ENCODE peak calls at places on chromosomes 1 and 21, in nine cellular contexts. One of them, this sample, is unnamed.

GRCh38 chr1:230243583-230244377 is 176.7 kb downstream of the GALNT2 start:
- DNase-seq in uterus: no peak
- DNase-seq in Caki2: no peak
- DNase-seq in thoracic aorta: no peak
- DNase-seq in OCI-M1: no peak
- DNase-seq in DND-41: no peak
- DNase-seq in epithelial cell of esophagus: peak; percentile 50
- DNase-seq in ureter: no peak
- DNase-seq in WTC11: no peak
- DNase-seq in this sample: no peak

GRCh38 chr21:25938673-25939395 is 204.1 kb downstream of the GABPA start:
- DNase-seq in epithelial cell of esophagus: peak; percentile 30
- DNase-seq in thoracic aorta: no peak
- DNase-seq in OCI-M1: no peak
- DNase-seq in Caki2: no peak
- DNase-seq in ureter: no peak
- DNase-seq in uterus: no peak
- DNase-seq in WTC11: no peak
- DNase-seq in DND-41: no peak
- DNase-seq in this sample: no peak

GRCh38 chr1:2546515-2547209 is 9.5 kb upstream of the TNFRSF14 start:
- DNase-seq in WTC11: peak; percentile 83
- DNase-seq in thoracic aorta: peak; percentile 47
- DNase-seq in ureter: peak; percentile 93
- DNase-seq in epithelial cell of esophagus: peak; percentile 85
- DNase-seq in DND-41: peak; percentile 95
- DNase-seq in OCI-M1: peak; percentile 93
- DNase-seq in Caki2: peak; percentile 98
- DNase-seq in uterus: peak; percentile 72
- DNase-seq in this sample: peak; percentile 67

GRCh38 chr1:235074335-235075120 is 54.1 kb downstream of the TOMM20 start:
- DNase-seq in DND-41: no peak
- DNase-seq in OCI-M1: no peak
- DNase-seq in ureter: no peak
- DNase-seq in epithelial cell of esophagus: peak; percentile 79
- DNase-seq in WTC11: no peak
- DNase-seq in thoracic aorta: no peak
- DNase-seq in Caki2: peak; percentile 69
- DNase-seq in uterus: peak; percentile 44
- DNase-seq in this sample: peak; percentile 18

GRCh38 chr1:221327954-221328353 is 413.9 kb downstream of the DUSP10 start:
- DNase-seq in uterus: no peak
- DNase-seq in WTC11: no peak
- DNase-seq in epithelial cell of esophagus: no peak
- DNase-seq in thoracic aorta: no peak
- DNase-seq in Caki2: no peak
- DNase-seq in ureter: no peak
- DNase-seq in OCI-M1: no peak
- DNase-seq in DND-41: no peak
- DNase-seq in this sample: no peak

GRCh38 chr1:35454616-35455015 is 102.6 kb downstream of the KIAA0319L start:
- DNase-seq in Caki2: no peak
- DNase-seq in OCI-M1: no peak
- DNase-seq in WTC11: no peak
- DNase-seq in thoracic aorta: no peak
- DNase-seq in epithelial cell of esophagus: peak; percentile 79
- DNase-seq in uterus: no peak
- DNase-seq in ureter: no peak
- DNase-seq in DND-41: no peak
- DNase-seq in this sample: no peak

GRCh38 chr1:183323849-183324683 is 94.1 kb downstream of the NMNAT2 start:
- DNase-seq in WTC11: no peak
- DNase-seq in DND-41: no peak
- DNase-seq in OCI-M1: no peak
- DNase-seq in uterus: no peak
- DNase-seq in thoracic aorta: no peak
- DNase-seq in Caki2: no peak
- DNase-seq in ureter: no peak
- DNase-seq in epithelial cell of esophagus: no peak
- DNase-seq in this sample: no peak

GRCh38 chr1:214332950-214333798 is 52.2 kb downstream of the SMYD2 start:
- DNase-seq in thoracic aorta: no peak
- DNase-seq in OCI-M1: peak; percentile 72
- DNase-seq in WTC11: peak; percentile 65
- DNase-seq in uterus: peak; percentile 55
- DNase-seq in DND-41: peak; percentile 54
- DNase-seq in Caki2: no peak
- DNase-seq in ureter: peak; percentile 57
- DNase-seq in epithelial cell of esophagus: peak; percentile 47
- DNase-seq in this sample: peak; percentile 58

GRCh38 chr1:12615916-12616708 is 1.9 kb downstream of the DHRS3 start:
- DNase-seq in thoracic aorta: peak; percentile 61
- DNase-seq in DND-41: peak; percentile 27
- DNase-seq in ureter: peak; percentile 79
- DNase-seq in Caki2: peak; percentile 54
- DNase-seq in OCI-M1: peak; percentile 65
- DNase-seq in epithelial cell of esophagus: peak; percentile 39
- DNase-seq in uterus: peak; percentile 52
- DNase-seq in WTC11: peak; percentile 65
- DNase-seq in this sample: peak; percentile 36

GRCh38 chr1:224650329-224650728 is 34.2 kb downstream of the CNIH3 start:
- DNase-seq in WTC11: no peak
- DNase-seq in uterus: no peak
- DNase-seq in Caki2: no peak
- DNase-seq in epithelial cell of esophagus: no peak
- DNase-seq in OCI-M1: no peak
- DNase-seq in ureter: no peak
- DNase-seq in DND-41: no peak
- DNase-seq in thoracic aorta: no peak
- DNase-seq in this sample: no peak

GRCh38 chr1:9655836-9656235 is 4.3 kb downstream of the PIK3CD start:
- DNase-seq in OCI-M1: no peak
- DNase-seq in DND-41: no peak
- DNase-seq in ureter: no peak
- DNase-seq in uterus: no peak
- DNase-seq in WTC11: no peak
- DNase-seq in thoracic aorta: no peak
- DNase-seq in Caki2: no peak
- DNase-seq in epithelial cell of esophagus: no peak
- DNase-seq in this sample: no peak

GRCh38 chr21:14533555-14534400 is 12.3 kb downstream of the SAMSN1 start:
- DNase-seq in uterus: no peak
- DNase-seq in WTC11: no peak
- DNase-seq in epithelial cell of esophagus: peak; percentile 83
- DNase-seq in DND-41: no peak
- DNase-seq in thoracic aorta: no peak
- DNase-seq in ureter: no peak
- DNase-seq in OCI-M1: peak; percentile 65
- DNase-seq in Caki2: peak; percentile 73
- DNase-seq in this sample: no peak

GRCh38 chr1:156436319-156437043 is 64.1 kb downstream of the MEF2D start:
- DNase-seq in OCI-M1: no peak
- DNase-seq in Caki2: no peak
- DNase-seq in epithelial cell of esophagus: no peak
- DNase-seq in ureter: no peak
- DNase-seq in DND-41: no peak
- DNase-seq in WTC11: peak; percentile 58
- DNase-seq in thoracic aorta: no peak
- DNase-seq in uterus: no peak
- DNase-seq in this sample: peak; percentile 40

GRCh38 chr21:35791541-35792335 is 268.6 kb downstream of the SETD4 start:
- DNase-seq in WTC11: no peak
- DNase-seq in thoracic aorta: no peak
- DNase-seq in uterus: no peak
- DNase-seq in epithelial cell of esophagus: no peak
- DNase-seq in Caki2: no peak
- DNase-seq in ureter: no peak
- DNase-seq in OCI-M1: no peak
- DNase-seq in DND-41: no peak
- DNase-seq in this sample: no peak

GRCh38 chr1:165903672-165904071 is 76.3 kb downstream of the UCK2 start:
- DNase-seq in OCI-M1: no peak
- DNase-seq in epithelial cell of esophagus: peak; percentile 99
- DNase-seq in WTC11: no peak
- DNase-seq in ureter: peak; percentile 83
- DNase-seq in thoracic aorta: no peak
- DNase-seq in DND-41: no peak
- DNase-seq in Caki2: peak; percentile 26
- DNase-seq in uterus: no peak
- DNase-seq in this sample: no peak

GRCh38 chr1:147168626-147169058 is 3.6 kb downstream of the PRKAB2 start:
- DNase-seq in Caki2: no peak
- DNase-seq in epithelial cell of esophagus: peak; percentile 54
- DNase-seq in uterus: no peak
- DNase-seq in WTC11: no peak
- DNase-seq in DND-41: no peak
- DNase-seq in ureter: no peak
- DNase-seq in thoracic aorta: no peak
- DNase-seq in OCI-M1: peak; percentile 38
- DNase-seq in this sample: no peak

GRCh38 chr1:2554621-2555387 is 1.4 kb upstream of the TNFRSF14 start:
- DNase-seq in ureter: no peak
- DNase-seq in epithelial cell of esophagus: no peak
- DNase-seq in uterus: no peak
- DNase-seq in Caki2: no peak
- DNase-seq in DND-41: peak; percentile 70
- DNase-seq in WTC11: peak; percentile 49
- DNase-seq in thoracic aorta: no peak
- DNase-seq in OCI-M1: peak; percentile 33
- DNase-seq in this sample: no peak

GRCh38 chr1:114828251-114828650 is 26.4 kb upstream of the SYCP1 start:
- DNase-seq in Caki2: peak; percentile 12
- DNase-seq in ureter: no peak
- DNase-seq in WTC11: no peak
- DNase-seq in OCI-M1: peak; percentile 20
- DNase-seq in epithelial cell of esophagus: peak; percentile 74
- DNase-seq in DND-41: no peak
- DNase-seq in uterus: no peak
- DNase-seq in thoracic aorta: no peak
- DNase-seq in this sample: no peak

GRCh38 chr1:37472994-37473393 is 1.4 kb upstream of the ZC3H12A start:
- DNase-seq in thoracic aorta: no peak
- DNase-seq in ureter: no peak
- DNase-seq in OCI-M1: no peak
- DNase-seq in Caki2: no peak
- DNase-seq in DND-41: no peak
- DNase-seq in WTC11: no peak
- DNase-seq in uterus: no peak
- DNase-seq in epithelial cell of esophagus: no peak
- DNase-seq in this sample: no peak

GRCh38 chr1:77829851-77830250 is 50.4 kb downstream of the MIGA1 start:
- DNase-seq in OCI-M1: no peak
- DNase-seq in thoracic aorta: no peak
- DNase-seq in WTC11: no peak
- DNase-seq in ureter: no peak
- DNase-seq in Caki2: no peak
- DNase-seq in DND-41: no peak
- DNase-seq in epithelial cell of esophagus: no peak
- DNase-seq in uterus: no peak
- DNase-seq in this sample: no peak

GRCh38 chr1:28066393-28067154 is 21.8 kb downstream of the EYA3 start:
- DNase-seq in epithelial cell of esophagus: no peak
- DNase-seq in OCI-M1: peak; percentile 31
- DNase-seq in ureter: no peak
- DNase-seq in WTC11: no peak
- DNase-seq in DND-41: no peak
- DNase-seq in Caki2: no peak
- DNase-seq in thoracic aorta: no peak
- DNase-seq in uterus: no peak
- DNase-seq in this sample: no peak

GRCh38 chr1:9280015-9280860 is 12.5 kb upstream of the SPSB1 start:
- DNase-seq in DND-41: peak; percentile 72
- DNase-seq in WTC11: no peak
- DNase-seq in OCI-M1: peak; percentile 36
- DNase-seq in Caki2: peak; percentile 68
- DNase-seq in ureter: no peak
- DNase-seq in thoracic aorta: peak; percentile 57
- DNase-seq in epithelial cell of esophagus: peak; percentile 96
- DNase-seq in uterus: peak; percentile 47
- DNase-seq in this sample: no peak

GRCh38 chr21:42583150-42583991 is 69.7 kb downstream of the SLC37A1 start:
- DNase-seq in epithelial cell of esophagus: no peak
- DNase-seq in uterus: no peak
- DNase-seq in DND-41: no peak
- DNase-seq in Caki2: no peak
- DNase-seq in ureter: no peak
- DNase-seq in OCI-M1: no peak
- DNase-seq in thoracic aorta: no peak
- DNase-seq in WTC11: no peak
- DNase-seq in this sample: no peak

GRCh38 chr1:28244549-28245251 is 8.8 kb downstream of the ATP5IF1 start:
- DNase-seq in WTC11: no peak
- DNase-seq in epithelial cell of esophagus: no peak
- DNase-seq in DND-41: no peak
- DNase-seq in ureter: no peak
- DNase-seq in OCI-M1: no peak
- DNase-seq in Caki2: no peak
- DNase-seq in uterus: no peak
- DNase-seq in thoracic aorta: no peak
- DNase-seq in this sample: no peak

This sample was measured in endothelial cell.